ENCODE peak calls at places on chromosomes 1 and 21, in six cellular contexts. Q is K562, M is GM12891, E is HepG2, I is GM12878, T is H1. D is an unnamed sample.

GRCh38 chr1:18132707-18133066 is 25.1 kb downstream of the IGSF21 start:
- DNase-seq in T (no peak), Q (no peak), M (no peak), I (no peak), E (no peak), D (no peak)

GRCh38 chr21:45819478-45820170 is 161.9 kb upstream of the COL6A1 start:
- DNase-seq in E (no peak), M (no peak), I (no peak), T (no peak), Q (no peak), D (no peak)

GRCh38 chr1:103416681-103417318 is 108.7 kb upstream of the RNPC3 start:
- DNase-seq in I (no peak), Q (no peak), E (no peak), M (no peak), T (no peak), D (no peak)

GRCh38 chr1:61853545-61853944 is 111.3 kb downstream of the PATJ start:
- DNase-seq in M (no peak), I (no peak), T (no peak), E (no peak), Q (no peak), D (no peak)

GRCh38 chr1:54287176-54287650 is 87.2 kb downstream of the MRPL37 start:
- DNase-seq in M (peak; percentile 59), I (no peak), T (peak; percentile 52), Q (peak; percentile 75), E (no peak), D (no peak)

GRCh38 chr1:153796786-153797659 is 21.8 kb downstream of the SLC27A3 start:
- DNase-seq in Q (peak; percentile 87), E (peak; percentile 65), T (peak; percentile 94), M (peak; percentile 84), I (no peak), D (peak; percentile 78)

GRCh38 chr1:248897412-248898337 is 8.4 kb upstream of the PGBD2 start:
- DNase-seq in M (no peak), Q (no peak), T (peak; percentile 51), I (no peak), E (no peak), D (no peak)

GRCh38 chr1:67601539-67601938 is 83.5 kb upstream of the GADD45A start:
- DNase-seq in T (no peak), Q (no peak), M (no peak), E (no peak), I (no peak), D (no peak)

GRCh38 chr21:33478858-33479678 is 706 bp downstream of the TMEM50B start:
- DNase-seq in Q (peak; percentile 64), M (peak; percentile 52), E (peak; percentile 10), T (peak; percentile 67), I (no peak), D (peak; percentile 48)

GRCh38 chr1:226741009-226741408 is 1.9 kb upstream of the ITPKB start:
- DNase-seq in E (no peak), M (no peak), T (no peak), Q (no peak), I (no peak), D (no peak)

GRCh38 chr1:5968161-5968736 is 24.0 kb downstream of the NPHP4 start:
- DNase-seq in E (no peak), I (no peak), Q (no peak), T (no peak), M (no peak), D (no peak)

GRCh38 chr1:175129997-175130648 is 62.5 kb downstream of the KIAA0040 start:
- DNase-seq in Q (peak; percentile 22), E (no peak), T (no peak), I (no peak), M (no peak), D (no peak)

DNA sequence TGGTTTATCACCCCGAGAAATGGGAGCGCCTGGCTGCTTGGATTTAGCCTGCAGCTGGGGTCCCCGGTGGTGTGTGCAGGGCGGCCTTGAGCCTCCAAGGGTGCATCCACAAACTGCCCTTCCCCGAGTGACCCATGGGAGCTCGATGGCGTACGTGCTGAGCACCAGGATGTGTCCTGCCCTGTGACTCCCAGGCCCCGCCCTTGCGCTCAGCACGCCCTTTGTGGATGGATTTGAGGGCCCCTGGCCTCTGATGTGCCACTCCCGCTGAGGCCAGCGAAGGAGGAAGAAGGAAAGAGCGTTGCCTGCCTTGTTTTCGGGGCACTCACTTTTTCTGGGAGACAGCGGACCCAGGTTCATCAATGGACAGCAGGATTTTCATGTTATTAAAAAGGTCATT is 1.7 kb upstream of the TFF3 start:
- DNase-seq in Q (no peak), E (no peak), I (no peak), M (no peak), T (no peak), D (no peak)
- TF ChIP-seq POLR2A in Q (no peak), E (no peak), I (no peak), M (no peak), T (no peak), D (no peak)

DNA sequence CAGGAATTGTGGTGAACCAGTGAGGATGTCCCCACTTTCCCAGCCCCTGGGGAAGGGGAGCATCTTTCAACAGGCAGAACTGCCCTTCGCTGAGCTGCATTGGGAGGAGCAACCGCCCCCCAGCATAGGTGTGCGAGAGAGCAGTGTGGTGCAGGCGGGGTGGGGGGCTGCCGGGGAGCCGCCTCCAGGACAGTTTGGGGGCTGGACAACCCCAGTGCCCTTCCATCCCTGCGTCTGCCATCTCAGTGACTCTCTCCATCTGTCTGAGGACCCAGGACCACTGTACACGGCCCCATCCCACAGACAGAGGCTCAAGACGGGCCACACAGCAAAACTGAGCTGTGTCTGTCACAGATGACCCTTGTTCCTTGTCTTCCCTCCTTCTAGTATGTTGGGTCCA is 14.2 kb downstream of the PODN start:
- DNase-seq in T (no peak), M (no peak), I (no peak), E (no peak), Q (no peak), D (no peak)
- TF ChIP-seq TAF1 in T (no peak), M (no peak), I (no peak), E (no peak), Q (no peak), D (no peak)

GRCh38 chr1:118958140-118958539 is 30.0 kb downstream of the TBX15 start:
- DNase-seq in Q (no peak), E (peak; percentile 64), M (no peak), I (no peak), T (no peak), D (no peak)

GRCh38 chr1:118949317-118949716 is 38.8 kb downstream of the TBX15 start:
- DNase-seq in I (no peak), E (no peak), Q (no peak), M (no peak), T (no peak), D (no peak)

GRCh38 chr1:118951270-118951936 is 36.7 kb downstream of the TBX15 start:
- DNase-seq in I (no peak), T (no peak), Q (no peak), M (no peak), E (no peak), D (no peak)

GRCh38 chr1:118958937-118959631 is 29.1 kb downstream of the TBX15 start:
- DNase-seq in T (no peak), I (no peak), E (peak; percentile 68), M (no peak), Q (no peak), D (no peak)

GRCh38 chr1:118954286-118954890 is 33.8 kb downstream of the TBX15 start:
- DNase-seq in I (no peak), Q (no peak), T (no peak), M (no peak), E (no peak), D (no peak)
- TF ChIP-seq POLR2A in I (no peak), Q (no peak), T (no peak), M (no peak), E (no peak), D (no peak)

DNA sequence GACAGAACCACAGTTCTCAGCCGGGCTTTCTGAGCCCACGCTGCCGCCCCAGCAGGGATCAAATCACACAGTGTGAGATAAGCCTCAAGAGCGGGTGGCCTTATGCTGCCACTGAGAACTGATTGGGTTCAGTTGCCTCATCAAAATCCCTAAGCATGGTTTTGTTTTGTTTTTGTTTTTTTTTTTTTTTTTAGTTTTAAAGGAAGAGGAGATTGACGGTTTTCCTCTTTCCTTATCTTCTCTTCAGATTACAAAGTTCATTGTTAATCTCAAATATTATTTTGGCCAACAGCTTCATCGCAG is 633 bp downstream of the COA6 start:
- DNase-seq in T (no peak), M (no peak), I (no peak), E (no peak), Q (no peak), D (no peak)
- TF ChIP-seq TAF1 in T (no peak), M (no peak), I (no peak), E (no peak), Q (no peak), D (no peak)

GRCh38 chr1:1471389-1472045 is at the start of gene ATAD3B:
- DNase-seq in T (peak; percentile 96), M (peak; percentile 97), I (peak; percentile 67), Q (peak; percentile 92), E (peak; percentile 87), D (peak; percentile 95)
- TF ChIP-seq POLR2A in T (peak; percentile 52), M (peak; percentile 66), I (peak; percentile 74), Q (peak; percentile 80), E (peak; percentile 63), D (peak; percentile 83)

GRCh38 chr21:29194847-29195246 is 64.4 kb downstream of the MAP3K7CL start:
- DNase-seq in M (no peak), E (peak; percentile 25), I (no peak), Q (no peak), T (no peak), D (no peak)
- TF ChIP-seq TAF1 in M (no peak), E (no peak), I (no peak), Q (no peak), T (no peak), D (no peak)

GRCh38 chr1:151839457-151840409 is at the start of gene C2CD4D:
- DNase-seq in T (peak; percentile 88), Q (peak; percentile 39), E (peak; percentile 68), I (peak; percentile 9), M (no peak), D (peak; percentile 53)
- TF ChIP-seq POLR2A in T (peak; percentile 91), Q (no peak), E (peak; percentile 55), I (peak; percentile 66), M (no peak), D (peak; percentile 45)

DNA sequence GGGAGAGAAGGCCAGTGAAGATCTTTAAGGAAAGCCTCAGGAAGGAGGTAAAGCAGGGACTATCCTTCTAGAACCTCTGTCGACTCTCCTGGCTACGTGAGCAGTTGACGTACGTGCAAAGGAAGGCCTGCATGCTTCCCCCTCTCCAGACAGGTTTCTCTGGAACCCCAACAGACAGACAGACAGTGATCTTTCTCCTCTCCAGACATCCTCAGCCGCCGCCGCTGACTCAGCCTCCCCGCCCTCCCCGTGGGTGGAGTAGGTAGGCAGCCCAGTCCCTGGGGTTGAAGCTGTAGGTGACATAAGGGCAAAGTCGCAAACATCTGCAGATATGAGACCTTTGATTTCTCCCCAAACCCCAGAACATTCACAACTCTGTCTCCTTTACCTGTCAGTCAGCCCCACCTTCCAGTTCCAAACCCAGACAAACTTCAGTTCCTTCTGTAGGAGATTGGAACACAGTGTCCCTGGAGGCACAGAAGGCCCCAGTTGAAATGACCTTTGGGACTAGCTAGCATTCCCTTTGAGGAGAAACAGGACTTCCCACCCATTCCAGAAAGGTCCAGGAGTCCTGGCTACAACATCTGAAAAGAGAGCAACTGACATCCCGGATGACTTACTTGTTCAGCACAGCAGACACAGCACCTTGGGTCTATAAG is 145.9 kb upstream of the JUN start:
- DNase-seq in M (no peak), T (no peak), I (no peak), Q (peak; percentile 62), E (no peak), D (no peak)
- TF ChIP-seq TAF1 in M (no peak), T (no peak), I (no peak), Q (no peak), E (no peak), D (no peak)